ENCODE peak calls at places on chromosome 6, in five cellular contexts. C, F, B, P and U are unnamed samples.

GRCh38 chr6:143963158-143963919 is 44.7 kb downstream of the PLAGL1 start:
- DNase-seq in C (no peak), F (no peak), B (no peak), P (no peak), U (no peak)

GRCh38 chr6:4164043-4164442 is 28.7 kb upstream of the ECI2 start:
- DNase-seq in C (peak), F (no peak), B (no peak), P (no peak), U (no peak)

GRCh38 chr6:43812850-43813584 is 43.0 kb downstream of the VEGFA start:
- DNase-seq in C (no peak), F (no peak), B (no peak), P (no peak), U (no peak)

GRCh38 chr6:54057068-54057467 is 54.2 kb upstream of the MLIP start:
- DNase-seq in C (no peak), F (no peak), B (no peak), P (no peak), U (no peak)

GRCh38 chr6:98716341-98716740 is 118.0 kb upstream of the POU3F2 start:
- DNase-seq in C (peak), F (no peak), B (no peak), P (no peak), U (no peak)

GRCh38 chr6:73870907-73871306 is 174.9 kb downstream of the CD109 start:
- DNase-seq in C (no peak), F (no peak), B (no peak), P (no peak), U (no peak)

GRCh38 chr6:105909084-105909483 is 177.1 kb upstream of the PRDM1 start:
- DNase-seq in C (no peak), F (no peak), B (no peak), P (no peak), U (no peak)

GRCh38 chr6:101396552-101397173 is 3.2 kb downstream of the GRIK2 start:
- DNase-seq in C (peak), F (peak), B (peak), P (no peak), U (no peak)

GRCh38 chr6:6712258-6712978 is 123.9 kb downstream of the LY86 start:
- DNase-seq in C (peak), F (no peak), B (no peak), P (no peak), U (peak)